ENCODE peak calls at places on chromosomes 7 and 10, in four cellular contexts. P, V, I and W are unnamed samples. For H3K4me1, the result is how much of the 10 kb centered on the place peaks cover.

GRCh38 chr10:86348321-86349210 is 18.0 kb downstream of the GRID1 start:
- DNase-seq in P (peak), V (peak), I (no peak), W (no peak)

GRCh38 chr7:192035-192649 is at the start of gene FAM20C:
- DNase-seq in P (no peak), V (peak), I (peak), W (peak)

GRCh38 chr10:110840225-110840922 is 31.4 kb upstream of the PDCD4 start:
- DNase-seq in P (peak), V (peak), I (no peak), W (peak)

GRCh38 chr7:143284591-143285453 is at the start of gene TMEM139:
- DNase-seq in P (peak), V (no peak), I (no peak), W (no peak)

GRCh38 chr10:103923502-103923901 is 5.5 kb upstream of the STN1 start:
- DNase-seq in P (peak), V (no peak), I (no peak), W (no peak)

GRCh38 chr7:95245828-95246227 is 78.5 kb downstream of the PON1 start:
- DNase-seq in P (no peak), V (no peak), I (no peak), W (no peak)

GRCh38 chr10:114714281-114714741 is 56.2 kb upstream of the ABLIM1 start:
- DNase-seq in P (peak), V (no peak), I (no peak), W (peak)

GRCh38 chr10:13349776-13350274 is 1.7 kb upstream of the SEPHS1 start:
- DNase-seq in P (no peak), V (peak), I (peak), W (peak)

GRCh38 chr7:94511763-94512162 is 2.2 kb downstream of the CASD1 start:
- DNase-seq in P (no peak), V (no peak), I (no peak), W (no peak)

GRCh38 chr7:132783824-132784223 is 207.6 kb upstream of the PLXNA4 start:
- DNase-seq in P (no peak), V (no peak), I (no peak), W (no peak)

GRCh38 chr7:12683678-12684077 is 3.8 kb upstream of the ARL4A start:
- DNase-seq in P (no peak), V (no peak), I (no peak), W (no peak)

GRCh38 chr10:53111529-53111928 is 338.9 kb upstream of the MBL2 start:
- DNase-seq in P (peak), V (no peak), I (no peak), W (no peak)

GRCh38 chr10:115989621-115990020 is 283.4 kb downstream of the GFRA1 start:
- DNase-seq in P (no peak), V (no peak), I (no peak), W (no peak)

GRCh38 chr10:91974960-91975359 is 51.4 kb downstream of the BTAF1 start:
- DNase-seq in P (no peak), V (no peak), I (no peak), W (no peak)

GRCh38 chr7:112946350-112946749 is 140.3 kb downstream of the GPR85 start:
- DNase-seq in P (no peak), V (no peak), I (no peak), W (no peak)

GRCh38 chr7:107785926-107786325 is 17.1 kb downstream of the SLC26A3 start:
- DNase-seq in P (no peak), V (peak), I (no peak), W (peak)

GRCh38 chr10:54797636-54798395 is 3.2 kb downstream of the PCDH15 start:
- DNase-seq in P (no peak), V (no peak), I (no peak), W (no peak)

GRCh38 chr7:36865019-36865418 is 140.7 kb upstream of the AOAH start:
- DNase-seq in P (no peak), V (no peak), I (no peak), W (no peak)

GRCh38 chr10:48205918-48206317 is 68.6 kb downstream of the FRMPD2 start:
- DNase-seq in P (no peak), V (no peak), I (no peak), W (no peak)

GRCh38 chr7:129989466-129989865 is 36.7 kb upstream of the UBE2H start:
- DNase-seq in P (no peak), V (no peak), I (no peak), W (no peak)

GRCh38 chr7:33076737-33077136 is 14.2 kb upstream of the NT5C3A start:
- DNase-seq in P (no peak), V (no peak), I (no peak), W (no peak)

GRCh38 chr7:98874942-98875341 is 3.4 kb upstream of the TRRAP start:
- DNase-seq in P (no peak), V (peak), I (no peak), W (no peak)

GRCh38 chr7:108109216-108109908 is 20.8 kb downstream of the LAMB4 start:
- DNase-seq in P (peak), V (no peak), I (no peak), W (no peak)

GRCh38 chr10:32256613-32257437 is 90.1 kb downstream of the EPC1 start:
- DNase-seq in P (peak), V (peak), I (peak), W (peak)

GRCh38 chr10:100529473-100530298 is at the start of gene NDUFB8:
- DNase-seq in P (peak), V (peak), I (peak), W (peak)
- TF ChIP-seq POLR2A in P (peak), V (no peak), I (peak), W (peak)

DNA sequence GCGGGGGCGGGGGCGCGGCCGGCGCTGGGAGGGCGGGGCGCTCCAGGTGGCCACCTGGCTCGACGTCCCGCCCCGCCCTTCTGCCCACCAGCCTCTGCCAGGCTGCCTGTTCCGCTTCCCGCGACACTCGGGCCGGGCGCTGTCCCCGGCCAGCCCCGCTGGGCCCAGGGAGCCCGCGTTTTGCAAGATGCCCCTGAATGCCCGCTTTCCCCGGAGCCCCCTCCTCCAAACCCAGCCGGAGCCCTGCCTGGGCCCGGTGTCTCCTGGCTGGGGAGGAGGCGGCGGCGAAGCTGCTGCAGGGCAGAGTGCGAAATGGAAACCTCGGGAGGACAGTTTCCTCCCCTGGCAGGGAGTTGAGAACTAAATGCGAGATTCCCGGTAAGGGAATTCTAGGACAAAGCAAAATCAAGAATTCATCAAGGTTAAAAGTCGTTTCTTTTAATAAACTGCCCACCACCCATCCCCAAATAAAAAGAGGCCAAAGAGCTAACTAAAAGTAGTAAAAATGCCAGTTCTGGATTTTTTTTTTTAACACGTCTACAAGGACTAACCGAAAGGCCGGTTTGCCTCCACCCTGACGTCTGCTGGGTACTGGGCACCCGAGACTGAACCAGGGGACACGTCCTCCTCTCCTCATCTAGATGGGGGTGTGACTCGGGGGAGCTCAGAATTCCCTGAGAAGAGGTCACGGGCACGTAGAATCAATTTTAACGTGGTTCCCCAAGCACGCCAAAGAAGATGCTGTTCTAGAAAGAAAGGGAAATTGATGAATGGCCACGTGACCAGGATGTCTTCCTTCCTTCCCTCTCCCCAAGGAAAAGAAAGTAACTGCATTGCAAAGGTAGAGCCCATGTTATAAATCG is 200.4 kb upstream of the NFE2L3 start:
- DNase-seq in P (no peak), V (peak), I (no peak), W (no peak)
- H3K27ac ChIP-seq in P (peak), V (peak), I (peak), W (peak)

GRCh38 chr7:21358640-21359039 is 69.2 kb upstream of the SP4 start:
- DNase-seq in P (no peak), V (no peak), I (no peak), W (no peak)
- H3K4me1 ChIP-seq in P (under half), V (under half), I (under half), W (under half)

GRCh38 chr7:152465118-152465387 is 29.2 kb upstream of the KMT2C start:
- DNase-seq in P (no peak), V (no peak), I (no peak), W (no peak)

GRCh38 chr7:152467225-152467624 is 31.4 kb upstream of the KMT2C start:
- DNase-seq in P (no peak), V (no peak), I (no peak), W (no peak)

GRCh38 chr7:152462995-152463713 is 27.4 kb upstream of the KMT2C start:
- DNase-seq in P (no peak), V (no peak), I (no peak), W (no peak)

GRCh38 chr7:152464312-152465117 is 28.7 kb upstream of the KMT2C start:
- DNase-seq in P (peak), V (peak), I (peak), W (peak)

DNA sequence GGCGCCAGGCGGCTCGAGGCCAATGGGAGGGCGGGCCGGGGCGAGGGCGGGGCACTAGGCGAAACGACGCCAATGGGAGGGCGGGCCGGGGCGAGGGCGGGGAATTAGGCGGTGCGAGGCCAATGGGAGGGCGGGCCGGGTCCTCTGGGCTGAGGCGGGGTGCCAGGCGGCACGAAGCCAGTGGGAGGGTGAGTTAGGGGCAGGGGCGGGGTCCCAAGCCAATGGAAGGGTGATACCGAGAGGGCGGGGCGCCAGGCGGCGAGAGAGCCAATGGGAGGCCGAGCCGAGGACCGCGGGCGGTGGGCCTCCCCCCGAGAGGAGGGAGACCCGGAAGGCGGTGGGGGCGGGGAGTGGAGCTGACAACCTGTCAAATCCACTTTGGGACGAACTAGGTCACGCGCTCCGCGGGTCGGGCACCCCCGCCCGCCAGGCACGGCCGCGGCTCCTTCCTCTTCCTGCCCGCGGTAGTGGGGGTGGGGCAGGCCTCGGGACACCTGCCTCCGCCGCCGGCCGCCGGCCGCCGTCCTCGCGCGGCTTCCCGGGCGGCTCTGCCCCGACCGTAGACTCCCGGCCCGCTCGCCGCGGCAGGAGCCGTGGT is 28.0 kb upstream of the KMT2C start:
- DNase-seq in P (peak), V (peak), I (peak), W (peak)
- TF ChIP-seq POLR2A in P (peak), V (no peak), I (peak), W (peak)

DNA sequence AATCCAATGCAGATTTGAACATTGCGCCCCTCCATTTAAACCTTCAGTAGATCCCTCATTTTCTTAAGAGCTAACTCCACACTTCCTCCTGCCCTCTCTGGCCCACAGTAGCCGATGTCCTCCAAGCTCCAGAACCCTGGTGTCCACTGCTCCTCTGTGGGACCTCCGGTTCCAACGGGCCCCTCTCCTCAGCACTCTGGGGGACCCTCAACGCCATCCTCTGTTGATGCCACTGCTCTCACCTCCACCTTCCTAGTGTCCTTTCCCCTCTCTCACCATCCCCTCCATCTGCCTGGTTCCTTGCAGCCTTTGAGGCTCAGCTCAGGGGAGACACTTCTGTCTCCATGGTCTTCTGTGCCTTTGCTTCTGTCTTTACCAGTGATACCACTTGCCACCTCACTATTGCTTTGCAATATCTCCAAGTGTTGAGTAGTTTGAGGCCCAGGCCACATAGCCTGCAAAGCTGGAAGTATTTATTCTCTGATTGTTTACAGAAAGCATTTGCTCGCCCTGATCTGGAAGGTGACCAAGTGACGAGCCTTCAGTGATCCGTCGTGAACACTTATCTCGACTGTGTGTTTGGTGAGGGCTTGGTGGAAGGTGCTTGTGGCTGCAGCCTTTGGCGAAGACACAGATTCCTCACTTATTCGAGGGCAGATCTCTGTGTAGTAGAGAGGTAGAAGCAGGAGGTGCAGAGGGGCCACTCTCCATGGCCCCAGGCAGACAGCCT is 104.8 kb upstream of the SHH start:
- DNase-seq in P (no peak), V (no peak), I (no peak), W (peak)
- H3K27ac ChIP-seq in P (no peak), V (no peak), I (no peak), W (no peak)

DNA sequence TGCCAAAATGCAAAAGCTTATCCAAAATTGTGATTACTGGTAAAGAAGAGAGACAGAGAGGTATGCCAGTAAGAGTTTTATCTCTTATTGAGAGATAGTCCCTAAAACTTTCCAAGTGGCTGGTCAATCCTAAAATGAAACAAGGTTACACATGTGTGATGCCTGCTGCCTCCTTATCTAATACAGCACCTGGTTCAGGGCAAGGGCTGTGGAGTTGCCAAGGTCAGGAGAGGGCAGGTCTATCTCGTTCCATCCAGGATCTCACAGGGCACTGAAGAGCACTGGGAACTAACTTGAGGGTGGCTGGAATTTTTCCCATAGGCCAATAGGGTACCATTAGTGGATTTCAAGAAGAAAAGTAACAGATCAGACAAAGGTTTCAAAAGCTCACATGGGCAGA is 18.2 kb downstream of the VOPP1 start:
- DNase-seq in P (no peak), V (no peak), I (no peak), W (no peak)
- H3K4me1 ChIP-seq in P (under half), V (under half), I (under half), W (under half)

DNA sequence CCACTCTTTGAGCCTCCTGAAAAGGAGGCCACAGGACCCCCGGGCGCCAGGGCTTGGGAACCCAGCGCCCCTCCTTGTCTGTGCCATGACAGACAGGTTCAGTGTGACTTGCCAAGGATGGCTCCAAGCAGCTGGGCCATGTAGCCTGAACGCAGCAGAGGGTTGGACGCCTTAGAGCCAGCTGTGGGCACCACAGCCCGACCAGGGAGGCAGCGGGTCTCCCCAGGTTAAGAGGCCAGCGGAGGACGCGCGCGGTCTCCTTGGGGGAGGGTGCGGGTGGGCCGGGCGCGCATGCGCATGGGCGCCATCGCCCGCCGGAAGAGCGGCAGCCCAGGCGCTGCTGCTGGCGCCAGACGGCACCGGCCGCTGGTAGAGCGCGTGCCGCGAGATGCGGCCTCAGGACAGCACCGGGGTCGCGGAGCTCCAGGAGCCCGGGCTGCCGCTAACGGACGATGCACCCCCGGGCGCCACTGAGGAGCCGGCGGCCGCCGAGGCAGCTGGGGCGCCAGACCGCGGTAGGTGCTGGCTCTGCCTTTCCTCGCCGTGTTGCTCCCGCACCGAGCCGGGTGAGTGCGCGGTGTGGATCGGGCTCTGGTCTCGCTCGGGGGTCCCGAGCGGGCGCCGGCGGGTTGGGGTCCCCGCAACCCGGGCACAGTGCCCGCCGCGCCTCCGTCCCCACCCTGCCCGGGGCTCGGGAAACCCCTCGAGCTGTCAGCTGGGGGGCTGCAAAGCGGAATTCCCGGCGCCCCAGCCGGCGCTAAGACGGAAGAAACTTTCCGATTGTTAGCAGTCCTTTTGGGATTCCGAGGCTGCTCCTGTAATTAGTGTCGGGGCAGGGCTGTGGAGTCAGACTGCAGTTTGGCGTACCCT is at the start of gene SLC35G1:
- DNase-seq in P (peak), V (peak), I (peak), W (peak)
- TF ChIP-seq POLR2A in P (peak), V (peak), I (peak), W (peak)

GRCh38 chr7:32032211-32032610 is 38.0 kb downstream of the PDE1C start:
- DNase-seq in P (no peak), V (no peak), I (no peak), W (no peak)
- H3K27ac ChIP-seq in P (no peak), V (no peak), I (no peak), W (no peak)

DNA sequence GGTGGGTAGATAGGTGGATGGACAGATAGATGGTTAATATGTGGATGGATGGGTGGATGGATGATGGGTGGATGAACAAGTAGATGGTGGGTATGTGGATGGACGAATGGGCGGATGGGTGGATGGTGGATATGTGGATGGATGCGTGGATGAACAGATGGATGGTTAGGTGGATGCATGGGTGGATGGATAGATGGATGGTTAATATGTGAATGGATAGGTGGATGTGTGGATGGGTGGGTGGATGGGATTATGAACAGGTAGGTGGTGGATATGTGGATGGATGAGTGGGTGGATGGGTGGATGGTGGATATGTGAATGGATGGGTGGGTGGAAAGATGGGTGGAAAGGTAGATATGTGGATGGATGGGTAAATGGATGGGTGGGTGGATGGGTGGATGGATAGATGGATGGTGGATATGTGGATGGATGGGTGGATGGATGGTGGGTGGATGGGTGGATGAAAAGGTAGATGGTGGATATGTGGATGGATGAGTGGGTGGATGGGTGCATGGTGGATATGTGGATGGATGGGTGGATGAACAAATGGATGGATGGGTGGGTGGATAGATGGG is 14.8 kb downstream of the KNDC1 start:
- DNase-seq in P (no peak), V (peak), I (no peak), W (no peak)
- H3K4me1 ChIP-seq in P (under half), V (under half), I (under half), W (under half)

DNA sequence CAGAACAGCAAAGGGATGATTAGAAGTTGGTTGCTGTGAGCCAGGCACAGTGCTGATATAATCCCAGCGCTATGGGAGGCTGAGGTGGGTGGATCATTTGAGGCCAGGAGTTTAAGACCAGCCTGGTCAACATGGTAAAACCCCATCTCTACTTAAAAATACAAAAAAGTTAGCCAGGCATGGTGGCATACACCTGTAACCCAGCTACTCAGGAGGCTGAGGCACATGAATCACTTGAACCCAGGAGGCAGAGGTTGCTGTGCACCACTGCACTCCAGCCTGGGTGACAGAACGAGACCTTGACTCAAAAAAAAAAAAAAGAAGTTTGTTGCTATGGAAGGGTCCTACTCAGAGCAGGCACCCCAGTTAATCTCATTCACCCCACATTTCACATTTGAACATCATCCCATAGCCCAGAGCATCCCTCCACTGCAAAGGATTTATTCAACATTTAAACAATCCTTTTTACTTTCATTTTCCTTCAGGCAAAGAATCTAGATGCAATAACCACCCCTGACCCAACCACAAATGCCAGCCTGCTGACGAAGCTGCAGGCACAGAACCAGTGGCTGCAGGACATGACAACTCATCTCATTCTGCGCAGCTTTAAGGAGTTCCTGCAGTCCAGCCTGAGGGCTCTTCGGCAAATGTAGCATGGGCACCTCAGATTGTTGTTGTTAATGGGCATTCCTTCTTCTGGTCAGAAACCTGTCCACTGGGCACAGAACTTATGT is 4.1 kb downstream of the IL6 start:
- DNase-seq in P (no peak), V (no peak), I (no peak), W (no peak)
- TF ChIP-seq POLR2A in P (no peak), V (no peak), I (no peak), W (no peak)